ENCODE peak calls at places on chromosomes 12 and 14, in four cellular contexts. L is stimulated activated CD8-positive, alpha-beta memory T cell treated with anti-CD3 and anti-CD28 coated beads, Interleukin-15, amount 100 ng/mL, for 24 hours; A is AG09309; M is C1 segment of cervical spinal cord. Z is an unnamed sample.
A peak's percentile ranks its signal among the peaks of the same experiment; 100 is the strongest.

GRCh38 chr12:96104566-96104965 is 69.2 kb upstream of the LTA4H start:
- DNase-seq in M (no peak), L (no peak), A (no peak), Z (no peak)

GRCh38 chr12:11798856-11799530 is 149.5 kb downstream of the ETV6 start:
- DNase-seq in L (no peak), A (no peak), M (no peak), Z (no peak)

GRCh38 chr12:30985814-30986452 is 59.4 kb downstream of the TSPAN11 start:
- DNase-seq in M (peak; percentile 24), A (no peak), L (no peak), Z (peak; percentile 58)

GRCh38 chr12:51848843-51849735 is 571 bp upstream of the FIGNL2 start:
- DNase-seq in M (no peak), L (no peak), A (no peak), Z (no peak)

GRCh38 chr12:21065845-21066244 is 65.1 kb upstream of the SLCO1B1 start:
- DNase-seq in L (no peak), M (no peak), A (no peak), Z (no peak)

GRCh38 chr12:74148849-74149248 is 388.8 kb upstream of the ATXN7L3B start:
- DNase-seq in L (no peak), M (no peak), A (no peak), Z (no peak)

GRCh38 chr14:104898870-104899510 is 25.7 kb upstream of the PLD4 start:
- DNase-seq in A (no peak), M (no peak), L (no peak), Z (no peak)

GRCh38 chr12:83461326-83461985 is 774.8 kb downstream of the TMTC2 start:
- DNase-seq in A (peak; percentile 1), L (no peak), M (no peak), Z (no peak)

GRCh38 chr14:31950760-31951637 is 126.1 kb upstream of the ARHGAP5 start:
- DNase-seq in L (no peak), A (no peak), M (no peak), Z (no peak)

GRCh38 chr12:54009171-54010052 is 627 bp downstream of the HOXC8 start:
- DNase-seq in L (no peak), A (no peak), M (no peak), Z (no peak)

GRCh38 chr14:60092516-60092915 is 793 bp downstream of the PCNX4 start:
- DNase-seq in A (no peak), L (no peak), M (peak; percentile 13), Z (no peak)

GRCh38 chr12:21690704-21691368 is 33.2 kb upstream of the LDHB start:
- DNase-seq in A (no peak), L (no peak), M (no peak), Z (no peak)